ENCODE peak calls at places on chromosomes 4 and X, in five cellular contexts. G is A549, Q is GM23338, V is K562, B is HepG2. R is an unnamed sample.

GRCh38 chr4:25837107-25837506 is 25.7 kb downstream of the SEL1L3 start:
- DNase-seq in Q (no peak), G (no peak), V (no peak), B (no peak), R (no peak)

GRCh38 chr4:115042496-115042895 is 70.9 kb downstream of the NDST4 start:
- DNase-seq in G (no peak), Q (peak; percentile 67), B (peak; percentile 4), V (no peak), R (no peak)

GRCh38 chrX:10482262-10482661 is 138.1 kb downstream of the MID1 start:
- DNase-seq in G (no peak), B (no peak), V (no peak), Q (no peak), R (no peak)

GRCh38 chr4:20393486-20394100 is 141.9 kb downstream of the SLIT2 start:
- DNase-seq in V (no peak), Q (no peak), B (no peak), G (no peak), R (no peak)

GRCh38 chr4:61210186-61210939 is 10.2 kb downstream of the ADGRL3 start:
- DNase-seq in B (no peak), Q (peak; percentile 73), G (no peak), V (no peak), R (no peak)

GRCh38 chrX:155094468-155095061 is 23.3 kb downstream of the BRCC3 start:
- DNase-seq in Q (peak; percentile 36), G (no peak), B (peak; percentile 20), V (peak; percentile 26), R (no peak)

GRCh38 chrX:120244735-120245498 is 5.7 kb upstream of the ZBTB33 start:
- DNase-seq in V (peak; percentile 27), B (peak; percentile 71), G (peak; percentile 63), Q (peak; percentile 81), R (no peak)

GRCh38 chr4:109232666-109233065 is 69.8 kb downstream of the COL25A1 start:
- DNase-seq in Q (no peak), G (no peak), V (no peak), B (no peak), R (no peak)

GRCh38 chrX:53984895-53985294 is 59.4 kb downstream of the PHF8 start:
- DNase-seq in B (no peak), V (no peak), Q (no peak), G (no peak), R (no peak)

GRCh38 chrX:13734278-13735172 is at the start of the genes OFD1 and TRAPPC2:
- DNase-seq in V (peak; percentile 91), G (peak; percentile 91), Q (peak; percentile 95), B (peak; percentile 88), R (peak; percentile 96)

GRCh38 chr4:83535945-83536648 is at the start of gene GPAT3:
- DNase-seq in G (peak; percentile 78), V (peak; percentile 74), B (peak; percentile 64), Q (peak; percentile 71), R (no peak)

GRCh38 chr4:142777045-142777743 is 68.9 kb downstream of the INPP4B start:
- DNase-seq in G (no peak), V (no peak), Q (no peak), B (no peak), R (no peak)

GRCh38 chr4:118154643-118155042 is 120.4 kb downstream of the NDST3 start:
- DNase-seq in B (no peak), G (no peak), Q (no peak), V (no peak), R (no peak)

GRCh38 chr4:162116085-162116784 is 47.6 kb downstream of the FSTL5 start:
- DNase-seq in Q (peak; percentile 57), V (no peak), G (no peak), B (no peak), R (no peak)

GRCh38 chr4:12724520-12724919 is 759.6 kb downstream of the RAB28 start:
- DNase-seq in G (peak; percentile 2), B (peak; percentile 3), Q (peak; percentile 40), V (no peak), R (no peak)

GRCh38 chr4:174135530-174135929 is 147.9 kb downstream of the FBXO8 start:
- DNase-seq in Q (no peak), G (no peak), B (no peak), V (no peak), R (no peak)

GRCh38 chr4:123939621-123940020 is 543.0 kb downstream of the SPRY1 start:
- DNase-seq in V (no peak), B (no peak), G (no peak), Q (no peak), R (no peak)
- TF ChIP-seq JUNB in V (no peak), B (no peak), G (no peak), Q (no peak), R (no peak)

DNA sequence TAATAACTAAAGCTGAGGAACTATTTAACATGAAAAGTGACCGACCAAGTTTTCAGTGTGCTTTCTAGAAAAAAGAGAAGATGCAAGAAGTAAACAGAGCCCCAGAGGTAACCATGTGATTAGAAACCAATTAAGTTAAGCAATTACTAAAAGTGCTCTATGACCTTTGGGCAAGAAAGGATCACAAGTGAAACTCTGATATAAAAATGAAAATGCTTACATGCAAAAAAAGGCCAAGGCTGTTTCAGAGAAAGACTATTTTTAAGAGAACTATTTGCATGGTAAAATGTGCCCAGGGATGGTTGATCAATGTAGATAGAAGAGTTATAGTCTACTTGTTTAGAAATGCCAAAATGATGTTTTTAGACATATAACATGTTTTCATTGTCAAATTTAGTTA is 22.0 kb downstream of the KLHL15 start:
- DNase-seq in B (no peak), Q (no peak), V (no peak), G (no peak), R (no peak)
- TF ChIP-seq JUNB in B (no peak), Q (no peak), V (no peak), G (no peak), R (no peak)

GRCh38 chrX:3548743-3549441 is 164.6 kb downstream of the PRKX start:
- DNase-seq in V (no peak), Q (peak; percentile 20), B (peak; percentile 0), G (peak; percentile 22), R (no peak)
- TF ChIP-seq JUNB in V (no peak), Q (no peak), B (no peak), G (no peak), R (no peak)

DNA sequence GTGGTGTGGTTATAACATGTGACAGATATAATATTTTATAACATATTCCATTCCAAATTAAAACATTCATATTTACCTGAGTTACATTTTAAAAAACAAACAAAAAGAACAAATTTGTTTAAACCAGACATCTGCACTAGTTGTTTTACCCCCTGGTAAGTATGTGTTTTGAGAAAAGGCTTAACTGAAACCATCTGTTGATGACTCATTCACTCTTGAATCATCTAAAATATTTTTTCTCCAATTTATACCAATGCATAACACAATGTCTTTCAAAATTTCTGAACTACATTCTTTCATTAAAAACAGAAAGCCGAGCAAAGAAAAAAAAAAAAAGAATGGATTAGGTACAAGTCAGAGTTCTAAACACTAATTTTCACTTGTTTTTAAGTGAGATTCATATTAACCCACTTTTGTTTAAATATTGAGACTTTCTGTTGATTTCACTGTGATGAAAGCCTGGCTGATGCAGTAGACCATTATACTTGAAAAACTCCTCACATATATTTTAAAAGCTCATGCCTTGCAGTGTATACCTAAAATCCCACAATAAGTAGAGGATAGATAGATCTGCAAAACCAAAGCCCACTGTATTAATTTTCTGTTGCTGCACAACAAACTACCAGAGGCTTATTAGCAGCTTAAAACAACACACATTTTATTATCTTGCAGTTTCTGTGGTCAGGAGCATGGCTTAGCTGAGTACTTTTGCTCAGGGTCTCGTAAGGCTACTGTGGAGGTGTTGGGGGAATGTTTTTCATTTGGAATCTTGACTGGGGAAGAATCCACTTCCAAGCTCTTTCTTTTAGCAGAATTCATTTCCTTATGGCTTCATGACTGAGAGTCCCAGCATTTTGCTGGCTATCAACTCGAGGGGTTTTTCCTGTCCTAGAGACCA is 221.5 kb downstream of the PCDH18 start:
- DNase-seq in Q (no peak), V (no peak), B (no peak), G (no peak), R (no peak)
- TF ChIP-seq JUNB in Q (no peak), V (no peak), B (no peak), G (no peak), R (no peak)

GRCh38 chrX:39827959-39828358 is 269.8 kb downstream of the BCOR start:
- DNase-seq in G (no peak), Q (no peak), V (no peak), B (no peak), R (no peak)
- TF ChIP-seq JUNB in G (no peak), Q (no peak), V (no peak), B (no peak), R (no peak)

GRCh38 chrX:101482296-101482695 is 3.0 kb upstream of the ARMCX4 start:
- DNase-seq in V (no peak), Q (no peak), G (no peak), B (no peak), R (no peak)

GRCh38 chrX:101478366-101478765 is 6.9 kb upstream of the ARMCX4 start:
- DNase-seq in G (no peak), V (no peak), B (no peak), Q (no peak), R (no peak)

GRCh38 chrX:101488796-101489195 is 3.5 kb downstream of the ARMCX4 start:
- DNase-seq in V (no peak), B (no peak), Q (no peak), G (no peak), R (no peak)

GRCh38 chrX:101485212-101486064 is at the start of gene ARMCX4:
- DNase-seq in G (no peak), V (no peak), B (no peak), Q (peak; percentile 76), R (no peak)

DNA sequence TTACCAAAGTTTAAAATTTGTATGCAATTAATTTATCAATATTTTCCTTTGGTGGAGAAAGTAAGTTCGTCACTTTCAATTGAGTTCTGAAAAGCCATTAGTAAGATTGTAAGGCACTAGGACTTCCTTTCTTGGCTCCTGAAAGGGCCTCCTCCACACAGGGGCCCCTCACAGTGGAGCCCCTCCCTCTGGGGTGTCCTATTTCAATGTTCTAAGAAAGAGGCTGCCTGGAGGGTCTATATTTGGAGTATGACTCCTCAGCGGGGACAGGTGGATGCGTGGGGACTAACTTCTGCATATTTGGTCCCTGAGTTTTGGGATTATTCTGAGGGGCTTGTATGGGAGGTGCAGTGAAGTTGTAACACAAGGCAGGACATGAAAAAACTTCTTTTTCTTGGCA is 1.6 kb upstream of the ARMCX4 start:
- DNase-seq in B (no peak), V (no peak), G (no peak), Q (peak; percentile 61), R (no peak)
- TF ChIP-seq JUNB in B (no peak), V (no peak), G (no peak), Q (no peak), R (no peak)

GRCh38 chrX:134537179-134537945 is 77.4 kb downstream of the HPRT1 start:
- DNase-seq in Q (no peak), V (peak; percentile 26), B (peak; percentile 7), G (peak; percentile 71), R (no peak)
- TF ChIP-seq JUNB in Q (no peak), V (no peak), B (no peak), G (peak; percentile 28), R (no peak)

DNA sequence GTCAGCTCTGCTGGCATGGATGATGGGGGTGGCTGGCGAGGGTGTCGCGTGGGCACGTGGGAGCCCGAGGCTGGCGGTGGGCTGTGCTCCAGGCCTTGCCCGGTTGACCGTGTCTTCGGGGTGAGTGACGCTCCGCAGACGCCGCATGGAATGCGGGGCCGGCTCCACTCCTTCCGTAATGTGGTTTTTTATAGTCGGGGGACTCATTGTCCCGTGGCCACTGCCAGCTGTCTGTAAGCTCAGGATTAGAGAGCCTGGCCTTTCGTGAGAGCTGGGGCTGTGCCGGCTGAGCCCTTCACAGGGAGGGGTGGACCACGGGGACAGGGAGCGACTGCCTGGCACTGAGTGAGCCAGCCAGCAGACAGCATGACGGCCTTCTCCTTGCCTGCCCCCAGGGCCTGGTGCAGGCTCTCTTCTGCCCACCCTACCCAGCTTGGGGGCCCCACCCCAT is 20.4 kb downstream of the DOK7 start:
- DNase-seq in B (no peak), Q (no peak), G (no peak), V (no peak), R (no peak)
- TF ChIP-seq JUNB in B (no peak), Q (no peak), G (no peak), V (no peak), R (no peak)

R was measured in GM12878.